ENCODE peak calls at places on chromosomes 11 and 22, in four cellular contexts. P is left ventricle myocardium inferior, Z is tibial nerve, N is fibroblast of lung. W is an unnamed sample.

GRCh38 chr11:93287434-93287833 is 43.1 kb upstream of the DEUP1 start:
- DNase-seq in N (no peak), Z (no peak), P (no peak), W (no peak)

GRCh38 chr22:17910561-17911311 is 113.6 kb downstream of the MICAL3 start:
- DNase-seq in P (peak; percentile 78), Z (peak; percentile 28), N (peak; percentile 88), W (peak; percentile 71)

GRCh38 chr22:40552070-40552469 is 84.4 kb downstream of the MRTFA start:
- DNase-seq in Z (no peak), P (peak; percentile 76), N (no peak), W (no peak)

GRCh38 chr11:128862421-128862820 is 4.7 kb downstream of the KCNJ1 start:
- DNase-seq in P (no peak), N (no peak), Z (no peak), W (no peak)

GRCh38 chr11:115644846-115645245 is 140.6 kb upstream of the CADM1 start:
- DNase-seq in Z (no peak), N (peak; percentile 73), P (no peak), W (no peak)

GRCh38 chr11:109993786-109994185 is 99.4 kb upstream of the ZC3H12C start:
- DNase-seq in P (no peak), N (no peak), Z (no peak), W (no peak)

GRCh38 chr22:17096095-17096494 is 11.3 kb downstream of the IL17RA start:
- DNase-seq in N (no peak), P (no peak), Z (no peak), W (no peak)

GRCh38 chr22:36839356-36840073 is 21.3 kb upstream of the NCF4 start:
- DNase-seq in N (no peak), Z (no peak), P (no peak), W (no peak)

GRCh38 chr11:78217650-78218541 is 29.2 kb downstream of the USP35 start:
- DNase-seq in P (no peak), Z (no peak), N (no peak), W (no peak)

GRCh38 chr11:102347526-102348331 is 715 bp downstream of the BIRC2 start:
- DNase-seq in P (no peak), Z (peak; percentile 43), N (peak; percentile 55), W (no peak)

GRCh38 chr11:119107538-119108150 is 500 bp downstream of the C2CD2L start:
- DNase-seq in N (no peak), Z (no peak), P (no peak), W (no peak)

GRCh38 chr11:74702383-74703007 is 28.7 kb downstream of the CHRDL2 start:
- DNase-seq in Z (peak; percentile 66), P (peak; percentile 55), N (peak; percentile 74), W (peak; percentile 71)

GRCh38 chr11:11553595-11553994 is 68.2 kb downstream of the GALNT18 start:
- DNase-seq in N (no peak), P (peak; percentile 36), Z (no peak), W (no peak)

GRCh38 chr11:114027396-114027795 is 32.1 kb upstream of the ZBTB16 start:
- DNase-seq in N (no peak), Z (no peak), P (no peak), W (no peak)

GRCh38 chr11:115193931-115194797 is 310.1 kb downstream of the CADM1 start:
- DNase-seq in P (no peak), N (no peak), Z (no peak), W (no peak)

DNA sequence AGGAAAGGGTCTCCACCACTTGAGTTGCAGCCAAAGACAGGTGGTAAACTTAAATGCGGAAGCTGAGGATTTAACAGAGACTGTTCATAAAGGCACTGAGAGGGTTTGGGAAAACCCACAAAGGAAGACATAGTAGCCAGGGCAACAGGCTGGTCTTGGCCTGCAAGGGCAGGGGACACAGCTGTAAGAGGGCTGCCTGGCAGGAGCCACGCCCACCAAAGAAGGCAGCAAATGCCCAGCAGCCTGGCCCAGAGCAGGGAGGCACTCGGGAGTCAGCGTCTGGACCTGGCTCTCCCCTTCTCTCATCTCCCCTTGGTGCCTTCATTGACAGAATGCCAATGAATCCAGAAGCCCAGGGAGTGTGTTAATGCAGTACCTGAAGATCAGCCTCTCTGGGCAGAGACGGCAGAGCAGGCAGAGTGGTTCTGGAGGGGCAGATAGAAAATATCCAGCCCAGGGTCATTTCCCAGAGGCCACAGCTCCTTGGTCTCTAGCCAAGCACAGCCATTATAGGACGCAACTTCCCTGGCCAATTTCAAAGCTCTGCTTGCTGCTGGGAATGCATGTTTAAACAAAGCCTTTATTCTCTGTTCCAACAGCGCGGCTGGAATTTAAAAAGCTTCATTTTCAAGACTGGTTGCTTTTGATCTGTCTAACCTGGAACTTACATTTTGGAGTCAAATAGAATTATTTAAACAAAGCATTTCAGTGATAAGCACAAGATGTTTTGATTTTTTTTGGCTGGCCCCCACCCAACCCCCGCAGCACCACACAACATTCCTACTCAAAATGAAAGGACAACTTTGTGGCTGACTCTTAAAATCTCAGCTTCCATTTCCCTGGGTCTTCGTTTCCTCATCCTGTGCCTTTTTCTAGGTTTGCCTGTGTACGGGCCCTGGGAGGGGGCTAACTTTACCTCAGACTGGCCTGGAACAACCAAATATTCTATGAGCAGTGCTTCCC is 125.6 kb upstream of the LMO1 start:
- DNase-seq in N (peak; percentile 13), P (no peak), Z (no peak), W (peak; percentile 45)
- H3K4me3 ChIP-seq in N (no peak overlapping the region), P (peak overlapping the region; percentile 26), Z (no peak overlapping the region), W (no peak overlapping the region)

GRCh38 chr22:46538816-46539163 is 1.4 kb upstream of the CELSR1 start:
- DNase-seq in P (peak; percentile 18), Z (no peak), N (no peak), W (no peak)

GRCh38 chr22:46536559-46537220 is 730 bp downstream of the CELSR1 start:
- DNase-seq in Z (no peak), P (peak; percentile 12), N (no peak), W (no peak)

GRCh38 chr22:46539169-46539568 is 1.7 kb upstream of the CELSR1 start:
- DNase-seq in N (no peak), Z (no peak), P (no peak), W (no peak)

GRCh38 chr22:46537221-46537945 is at the start of gene CELSR1:
- DNase-seq in Z (no peak), N (no peak), P (peak; percentile 28), W (no peak)

GRCh38 chr22:46537946-46538815 is 761 bp upstream of the CELSR1 start:
- DNase-seq in N (peak; percentile 20), Z (no peak), P (peak; percentile 18), W (no peak)
- H3K4me3 ChIP-seq in N (peak overlapping the region; percentile 10), Z (peak overlapping the region; percentile 27), P (peak overlapping the region; percentile 70), W (peak overlapping the region; percentile 8)

DNA sequence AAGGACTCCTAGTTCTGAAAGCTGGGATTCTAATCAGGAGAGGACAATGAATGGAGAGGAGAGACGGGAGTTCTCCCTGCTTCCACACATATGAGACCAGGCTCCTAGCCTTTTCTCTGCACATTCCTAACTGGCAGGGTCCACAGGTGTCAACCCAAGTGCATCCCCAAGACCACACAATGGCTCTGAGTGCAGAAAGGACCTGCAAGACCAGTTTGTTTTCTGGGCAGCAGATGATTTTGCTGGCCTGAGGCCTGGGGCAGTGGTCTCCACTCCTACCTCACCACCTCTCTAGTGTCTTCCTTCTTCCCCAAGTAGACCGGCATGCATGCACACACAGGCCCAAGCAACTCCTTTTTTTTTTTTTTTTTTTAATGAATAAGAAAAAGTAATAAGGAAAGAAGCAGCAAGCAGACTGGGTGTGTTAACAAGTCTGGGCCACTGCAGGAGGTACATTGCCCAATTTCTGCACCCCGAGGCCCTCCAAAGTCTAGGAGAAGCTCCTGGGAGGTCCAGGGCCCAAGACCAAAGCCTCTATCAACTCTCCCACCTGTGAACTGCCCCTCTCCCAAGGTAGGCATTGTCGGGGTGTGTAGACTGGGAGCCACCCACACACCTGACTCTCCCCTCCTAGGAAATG is 1.2 kb upstream of the TSKU start:
- DNase-seq in Z (no peak), N (no peak), P (no peak), W (no peak)
- H3K4me3 ChIP-seq in Z (peak overlapping the region; percentile 60), N (peak overlapping the region; percentile 7), P (peak overlapping the region; percentile 93), W (peak overlapping the region; percentile 94)

GRCh38 chr11:112705148-112705547 is 256.1 kb upstream of the NCAM1 start:
- DNase-seq in P (no peak), N (no peak), Z (no peak), W (no peak)
- H3K4me3 ChIP-seq in P (no peak overlapping the region), N (no peak overlapping the region), Z (no peak overlapping the region), W (no peak overlapping the region)

DNA sequence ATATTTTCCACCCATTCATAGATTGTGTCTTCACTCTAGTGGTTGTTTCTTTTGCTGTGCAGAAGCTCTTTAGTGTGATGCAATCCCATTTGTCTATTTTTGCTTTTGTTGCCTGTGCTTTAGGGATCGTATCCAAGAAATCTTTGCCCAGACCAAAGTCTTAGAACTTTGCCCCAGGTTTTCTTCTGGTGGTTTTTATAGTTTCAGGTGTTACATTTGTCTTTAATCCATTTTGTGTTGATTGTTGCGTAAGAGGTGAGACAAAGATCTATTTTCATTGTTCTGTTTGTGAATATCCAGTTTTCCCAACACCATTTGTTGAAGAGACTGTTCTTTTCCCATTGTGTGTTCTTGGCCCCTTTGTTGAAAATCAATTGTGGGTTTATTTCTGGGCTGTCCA is 6.4 kb downstream of the IL10RA start:
- DNase-seq in N (no peak), Z (no peak), P (no peak), W (no peak)
- H3K4me3 ChIP-seq in N (no peak overlapping the region), Z (no peak overlapping the region), P (no peak overlapping the region), W (no peak overlapping the region)

GRCh38 chr11:68099474-68100405 is 21.4 kb downstream of the CHKA start:
- DNase-seq in P (no peak), Z (no peak), N (peak; percentile 9), W (peak; percentile 63)
- H3K4me3 ChIP-seq in P (peak overlapping the region; percentile 3), Z (no peak overlapping the region), N (no peak overlapping the region), W (no peak overlapping the region)

DNA sequence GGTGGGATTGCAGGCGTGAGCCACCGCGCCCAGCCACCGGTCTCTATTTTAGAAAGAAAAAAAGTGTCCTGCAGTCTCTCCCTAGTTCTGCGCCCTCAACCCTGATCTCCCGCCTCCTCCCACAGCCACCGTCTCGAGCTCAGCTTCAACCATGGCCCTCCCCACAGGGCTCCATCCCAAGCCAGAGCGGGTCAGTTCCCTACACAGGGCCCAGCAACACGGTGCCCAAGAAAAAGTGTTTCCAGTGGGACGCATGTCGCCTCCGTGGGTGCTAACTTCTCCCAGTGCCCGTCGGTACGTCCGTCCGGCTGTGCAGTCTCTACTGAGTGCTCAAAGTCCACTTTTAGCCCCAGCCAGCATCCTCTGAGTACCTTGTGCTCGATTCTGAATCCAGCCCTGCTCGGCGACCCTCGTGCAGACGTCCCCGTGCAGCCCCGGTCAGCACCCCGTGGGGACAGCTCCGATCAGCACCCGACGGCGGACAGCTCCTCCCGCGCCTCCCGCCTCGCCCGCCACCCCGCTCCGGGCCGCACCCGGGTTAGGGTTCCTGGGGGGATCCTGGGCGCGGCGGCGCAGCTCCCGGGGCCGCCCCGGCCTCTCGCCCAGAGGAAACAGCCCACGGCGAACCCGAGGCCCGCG is 658 bp upstream of the MAPK8IP2 start:
- DNase-seq in N (no peak), Z (peak; percentile 33), P (peak; percentile 56), W (peak; percentile 83)
- H3K4me3 ChIP-seq in N (no peak overlapping the region), Z (peak overlapping the region; percentile 27), P (peak overlapping the region; percentile 63), W (peak overlapping the region; percentile 39)

GRCh38 chr11:64122411-64123101 is 43.4 kb downstream of the MACROD1 start:
- DNase-seq in N (no peak), P (no peak), Z (no peak), W (no peak)
- H3K4me3 ChIP-seq in N (no peak overlapping the region), P (no peak overlapping the region), Z (no peak overlapping the region), W (no peak overlapping the region)

GRCh38 chr22:29975494-29975893 is 92.5 kb downstream of the MTMR3 start:
- DNase-seq in N (no peak), Z (no peak), P (no peak), W (no peak)
- H3K4me3 ChIP-seq in N (no peak overlapping the region), Z (no peak overlapping the region), P (no peak overlapping the region), W (no peak overlapping the region)

W was measured in ovary.